ENCODE peak calls at places on chromosomes 2 and 18, in five cellular contexts. Q is aorta, D is AG10803, U is right lobe of liver, F is GM23248. O is an unnamed sample.

GRCh38 chr2:232970051-232970450 is 43.0 kb downstream of the NGEF start:
- DNase-seq in Q (no peak), D (no peak), U (no peak), F (no peak), O (no peak)

GRCh38 chr2:215728504-215729065 is 284.8 kb downstream of the MREG start:
- DNase-seq in Q (peak; percentile 70), D (peak; percentile 98), U (no peak), F (peak; percentile 93), O (no peak)

GRCh38 chr2:25853038-25853638 is 25.1 kb downstream of the ASXL2 start:
- DNase-seq in Q (no peak), D (no peak), U (no peak), F (no peak), O (no peak)

GRCh38 chr18:8990276-8991031 is 112.0 kb upstream of the NDUFV2 start:
- DNase-seq in Q (no peak), D (peak; percentile 85), U (peak; percentile 97), F (peak; percentile 59), O (no peak)

GRCh38 chr18:22846088-22846683 is 86.9 kb upstream of the RBBP8 start:
- DNase-seq in Q (no peak), D (peak; percentile 22), U (no peak), F (peak; percentile 49), O (no peak)

GRCh38 chr2:109284816-109285215 is 155.8 kb downstream of the SH3RF3 start:
- DNase-seq in Q (peak; percentile 48), D (peak; percentile 82), U (no peak), F (peak; percentile 37), O (no peak)

GRCh38 chr18:59715966-59716369 is 18.7 kb upstream of the CCBE1 start:
- DNase-seq in Q (no peak), D (peak; percentile 91), U (no peak), F (peak; percentile 96), O (no peak)

GRCh38 chr2:200585730-200586643 is at the start of gene AOX1:
- DNase-seq in Q (peak; percentile 62), D (peak; percentile 62), U (peak; percentile 90), F (peak; percentile 67), O (peak; percentile 60)

GRCh38 chr2:68812256-68812655 is 58.9 kb downstream of the BMP10 start:
- DNase-seq in Q (peak; percentile 58), D (no peak), U (no peak), F (no peak), O (no peak)

GRCh38 chr2:120952318-120952717 is 216.7 kb downstream of the GLI2 start:
- DNase-seq in Q (no peak), D (peak; percentile 68), U (no peak), F (peak; percentile 64), O (no peak)

GRCh38 chr2:28902584-28902983 is 8.1 kb downstream of the WDR43 start:
- DNase-seq in Q (no peak), D (no peak), U (no peak), F (no peak), O (no peak)

DNA sequence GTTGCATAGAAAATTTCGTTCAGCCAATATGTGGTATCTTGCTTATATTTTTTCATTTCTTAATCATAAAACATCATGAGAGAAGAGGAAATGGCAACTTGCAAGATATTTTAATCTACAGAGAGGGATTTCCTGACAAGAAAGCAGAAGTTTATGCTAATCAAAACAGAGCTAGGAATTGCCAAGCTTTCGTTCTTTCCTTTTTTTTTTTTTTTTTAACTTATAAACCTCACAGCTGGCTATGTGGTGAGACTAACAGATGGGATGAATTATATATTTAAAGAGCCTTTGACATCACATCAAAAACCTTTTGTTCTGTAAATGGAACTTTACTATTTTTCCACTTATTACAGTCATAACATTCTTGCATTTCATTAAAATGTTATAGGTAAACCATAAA is 1137.0 kb upstream of the TMEFF2 start:
- DNase-seq in Q (no peak), D (no peak), U (no peak), F (no peak), O (no peak)
- H3K4me3 ChIP-seq in Q (no peak overlapping the region), D (no peak overlapping the region), U (no peak overlapping the region), F (no peak overlapping the region), O (no peak overlapping the region)

DNA sequence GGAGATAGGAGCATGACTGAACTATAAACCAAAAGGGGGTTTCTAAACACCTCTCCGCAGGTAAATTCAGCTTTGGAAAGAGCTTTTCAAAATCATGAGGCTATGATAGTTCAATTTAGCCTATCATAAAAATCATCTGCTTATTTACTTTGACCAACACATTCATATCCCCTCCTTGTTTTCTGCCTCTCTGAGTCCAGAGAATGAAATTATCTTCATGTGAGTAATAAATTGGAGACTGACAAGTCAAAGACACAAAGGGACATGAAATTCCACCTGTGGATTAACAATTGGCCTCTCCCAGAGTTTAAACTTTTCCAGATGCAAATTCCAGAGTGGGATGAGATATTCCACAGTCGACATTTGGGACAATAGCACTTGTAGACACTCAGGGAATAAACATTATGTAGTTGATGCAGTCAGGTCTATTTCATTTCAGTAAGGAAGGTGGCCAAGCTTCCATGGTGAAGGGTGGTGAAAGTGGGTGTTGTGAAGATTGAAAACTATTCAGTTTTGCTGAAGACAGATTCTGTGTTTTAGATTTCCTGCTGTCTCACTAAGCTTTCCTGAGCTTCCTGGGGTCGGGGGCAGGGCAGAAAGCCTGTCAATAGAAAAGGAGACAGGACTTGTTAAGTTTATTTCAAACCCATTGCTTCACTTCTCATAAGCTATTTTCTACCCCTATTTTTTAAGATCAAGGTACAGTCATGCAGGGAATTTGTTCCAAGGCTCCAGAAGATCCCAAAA is 84.6 kb downstream of the CDC42EP3 start:
- DNase-seq in Q (no peak), D (no peak), U (no peak), F (peak; percentile 22), O (peak; percentile 36)
- H3K4me3 ChIP-seq in Q (no peak overlapping the region), D (no peak overlapping the region), U (no peak overlapping the region), F (no peak overlapping the region), O (no peak overlapping the region)

DNA sequence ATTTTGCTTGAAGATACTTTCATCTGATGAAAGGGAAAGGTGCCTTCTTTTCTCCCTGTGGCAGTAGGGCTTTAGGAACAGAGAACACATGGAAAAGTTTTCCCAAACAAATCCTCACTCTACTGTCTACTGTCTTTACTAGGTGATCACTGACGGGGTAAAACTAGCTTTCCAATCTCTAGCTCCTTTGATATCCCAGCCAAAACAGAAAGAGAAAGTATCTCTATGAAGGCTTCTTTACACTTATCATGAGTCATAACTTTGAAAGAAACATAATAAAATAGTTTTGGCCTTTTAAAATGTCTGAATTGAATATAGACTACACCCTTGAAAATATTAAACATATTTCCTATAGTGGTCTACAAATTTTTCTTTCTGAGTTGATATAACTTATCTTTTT is 214.5 kb downstream of the DSEL start:
- DNase-seq in Q (no peak), D (peak; percentile 3), U (no peak), F (peak; percentile 49), O (no peak)
- H3K4me3 ChIP-seq in Q (no peak overlapping the region), D (no peak overlapping the region), U (no peak overlapping the region), F (peak overlapping the region; percentile 32), O (no peak overlapping the region)

DNA sequence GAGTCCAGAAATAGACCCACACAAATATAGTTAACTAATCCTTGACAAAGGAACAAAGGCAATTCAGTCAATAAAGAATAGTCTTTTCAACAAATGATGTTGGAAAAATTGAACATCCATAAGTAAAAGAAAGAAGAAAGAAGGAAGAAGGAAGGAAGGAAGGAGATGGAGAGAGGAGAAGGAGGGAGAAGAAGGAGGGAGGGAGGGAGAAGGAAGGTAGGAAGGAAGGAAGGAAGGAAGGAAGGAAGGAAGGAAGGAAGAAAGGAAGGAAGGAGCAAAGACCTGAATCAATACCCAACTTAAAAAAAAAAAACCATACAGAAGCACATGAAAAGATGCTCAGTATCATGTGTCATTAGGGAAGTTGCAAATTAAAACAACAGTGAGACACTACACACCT is 148.3 kb downstream of the ATL2 start:
- DNase-seq in Q (no peak), D (no peak), U (no peak), F (no peak), O (no peak)
- H3K4me3 ChIP-seq in Q (no peak overlapping the region), D (no peak overlapping the region), U (no peak overlapping the region), F (no peak overlapping the region), O (no peak overlapping the region)

GRCh38 chr2:43270461-43270860 is 44.1 kb upstream of the ZFP36L2 start:
- DNase-seq in Q (no peak), D (no peak), U (no peak), F (no peak), O (no peak)

GRCh38 chr2:43270930-43271615 is 44.7 kb upstream of the ZFP36L2 start:
- DNase-seq in Q (no peak), D (no peak), U (no peak), F (peak; percentile 45), O (no peak)

GRCh38 chr2:43269074-43269572 is 42.7 kb upstream of the ZFP36L2 start:
- DNase-seq in Q (peak; percentile 94), D (peak; percentile 94), U (peak; percentile 71), F (peak; percentile 99), O (peak; percentile 54)

GRCh38 chr2:43268066-43268971 is 41.9 kb upstream of the ZFP36L2 start:
- DNase-seq in Q (no peak), D (peak; percentile 32), U (no peak), F (peak; percentile 39), O (no peak)

DNA sequence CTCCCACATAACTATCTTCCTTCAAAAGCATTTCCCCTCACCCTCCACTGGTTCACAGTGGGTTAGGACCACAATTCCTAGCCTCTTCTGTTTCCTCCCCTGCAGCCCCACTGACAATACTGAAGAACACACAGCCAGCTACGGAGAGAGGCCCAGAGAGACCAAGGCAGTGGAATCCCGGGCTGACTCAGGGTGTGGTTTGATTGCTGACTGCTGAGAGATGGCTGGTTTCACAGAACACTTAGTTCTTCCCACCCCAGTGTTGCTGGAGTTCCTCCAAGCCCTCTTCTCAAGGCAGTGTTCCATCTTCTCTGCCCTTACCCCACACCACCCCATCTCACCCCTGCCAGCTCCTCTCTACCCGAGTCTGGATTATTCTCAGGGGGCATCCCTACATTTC is 43.3 kb upstream of the ZFP36L2 start:
- DNase-seq in Q (peak; percentile 73), D (peak; percentile 88), U (no peak), F (peak; percentile 93), O (no peak)
- H3K4me3 ChIP-seq in Q (no peak overlapping the region), D (no peak overlapping the region), U (no peak overlapping the region), F (peak overlapping the region; percentile 28), O (no peak overlapping the region)

GRCh38 chr2:73176881-73177644 is 25.3 kb upstream of the NOTO start:
- DNase-seq in Q (peak; percentile 94), D (peak; percentile 78), U (peak; percentile 92), F (peak; percentile 93), O (peak; percentile 89)
- H3K4me3 ChIP-seq in Q (peak overlapping the region; percentile 2), D (peak overlapping the region; percentile 79), U (peak overlapping the region; percentile 46), F (peak overlapping the region; percentile 87), O (no peak overlapping the region)

GRCh38 chr2:97717618-97718005 is 4.2 kb downstream of the ZAP70 start:
- DNase-seq in Q (no peak), D (no peak), U (no peak), F (no peak), O (no peak)

GRCh38 chr2:97720746-97721145 is 7.4 kb downstream of the ZAP70 start:
- DNase-seq in Q (no peak), D (no peak), U (no peak), F (no peak), O (no peak)

GRCh38 chr2:97719362-97720155 is 6.2 kb downstream of the ZAP70 start:
- DNase-seq in Q (no peak), D (no peak), U (peak; percentile 19), F (no peak), O (no peak)

GRCh38 chr2:97718051-97718882 is 4.9 kb downstream of the ZAP70 start:
- DNase-seq in Q (no peak), D (no peak), U (peak; percentile 56), F (no peak), O (peak; percentile 51)

GRCh38 chr2:97718942-97719341 is 5.6 kb downstream of the ZAP70 start:
- DNase-seq in Q (no peak), D (no peak), U (no peak), F (no peak), O (no peak)
- H3K4me3 ChIP-seq in Q (no peak overlapping the region), D (no peak overlapping the region), U (no peak overlapping the region), F (no peak overlapping the region), O (no peak overlapping the region)

GRCh38 chr18:49476664-49477411 is 10.2 kb downstream of the C18orf32 start:
- DNase-seq in Q (peak; percentile 66), D (peak; percentile 80), U (no peak), F (peak; percentile 93), O (no peak)
- H3K4me3 ChIP-seq in Q (no peak overlapping the region), D (no peak overlapping the region), U (no peak overlapping the region), F (no peak overlapping the region), O (no peak overlapping the region)

O was measured in mucosa of descending colon.